ENCODE peak calls at places on chromosomes 6 and 20, in seven cellular contexts. One of them, this sample, is unnamed.

GRCh38 chr20:16556299-16556698 is 16.9 kb downstream of the KIF16B start:
- DNase-seq in H9: no peak
- DNase-seq in IMR-90: peak; percentile 75
- DNase-seq in trophoblast cell: peak; percentile 15
- DNase-seq in mesenchymal stem cell: peak; percentile 92
- DNase-seq in neuronal stem cell: no peak
- DNase-seq in mesendoderm: no peak
- DNase-seq in this sample: no peak

GRCh38 chr20:45545754-45546453 is 1.3 kb downstream of the EPPIN start:
- DNase-seq in neuronal stem cell: peak; percentile 29
- DNase-seq in IMR-90: peak; percentile 37
- DNase-seq in H9: peak; percentile 35
- DNase-seq in trophoblast cell: no peak
- DNase-seq in mesendoderm: peak; percentile 83
- DNase-seq in mesenchymal stem cell: peak; percentile 23
- DNase-seq in this sample: peak; percentile 47

GRCh38 chr6:169843991-169844390 is 92.6 kb downstream of the ERMARD start:
- DNase-seq in trophoblast cell: no peak
- DNase-seq in H9: peak; percentile 5
- DNase-seq in neuronal stem cell: no peak
- DNase-seq in IMR-90: no peak
- DNase-seq in mesendoderm: no peak
- DNase-seq in mesenchymal stem cell: no peak
- DNase-seq in this sample: no peak

GRCh38 chr6:154302111-154302752 is 54.4 kb downstream of the IPCEF1 start:
- DNase-seq in mesendoderm: no peak
- DNase-seq in IMR-90: peak; percentile 95
- DNase-seq in neuronal stem cell: no peak
- DNase-seq in mesenchymal stem cell: peak; percentile 89
- DNase-seq in trophoblast cell: peak; percentile 15
- DNase-seq in H9: no peak
- DNase-seq in this sample: no peak

GRCh38 chr20:34437330-34437986 is 74.4 kb downstream of the ITCH start:
- DNase-seq in mesendoderm: no peak
- DNase-seq in neuronal stem cell: no peak
- DNase-seq in H9: no peak
- DNase-seq in IMR-90: peak; percentile 74
- DNase-seq in mesenchymal stem cell: peak; percentile 82
- DNase-seq in trophoblast cell: no peak
- DNase-seq in this sample: no peak

GRCh38 chr6:160248538-160248937 is 10.1 kb downstream of the SLC22A2 start:
- DNase-seq in IMR-90: no peak
- DNase-seq in mesendoderm: no peak
- DNase-seq in trophoblast cell: no peak
- DNase-seq in neuronal stem cell: no peak
- DNase-seq in mesenchymal stem cell: peak; percentile 1
- DNase-seq in H9: no peak
- DNase-seq in this sample: no peak

GRCh38 chr6:113636357-113636824 is 220.8 kb upstream of the MARCKS start:
- DNase-seq in mesendoderm: peak; percentile 73
- DNase-seq in trophoblast cell: peak; percentile 50
- DNase-seq in H9: no peak
- DNase-seq in neuronal stem cell: no peak
- DNase-seq in IMR-90: peak; percentile 78
- DNase-seq in mesenchymal stem cell: peak; percentile 68
- DNase-seq in this sample: no peak

GRCh38 chr6:1313755-1314503 is 2.0 kb downstream of the FOXQ1 start:
- DNase-seq in mesendoderm: peak; percentile 51
- DNase-seq in IMR-90: no peak
- DNase-seq in H9: peak; percentile 67
- DNase-seq in neuronal stem cell: no peak
- DNase-seq in mesenchymal stem cell: no peak
- DNase-seq in trophoblast cell: peak; percentile 30
- DNase-seq in this sample: peak; percentile 80

GRCh38 chr20:34637245-34638185 is 39.4 kb downstream of the PIGU start:
- DNase-seq in H9: no peak
- DNase-seq in trophoblast cell: no peak
- DNase-seq in IMR-90: peak; percentile 80
- DNase-seq in mesenchymal stem cell: peak; percentile 90
- DNase-seq in neuronal stem cell: no peak
- DNase-seq in mesendoderm: no peak
- DNase-seq in this sample: no peak

GRCh38 chr20:824916-825315 is 8.6 kb upstream of the FAM110A start:
- DNase-seq in neuronal stem cell: no peak
- DNase-seq in mesendoderm: no peak
- DNase-seq in IMR-90: no peak
- DNase-seq in mesenchymal stem cell: no peak
- DNase-seq in trophoblast cell: no peak
- DNase-seq in H9: no peak
- DNase-seq in this sample: no peak

GRCh38 chr20:23155141-23155590 is 69.0 kb upstream of the CD93 start:
- DNase-seq in H9: peak; percentile 18
- DNase-seq in IMR-90: no peak
- DNase-seq in mesendoderm: peak; percentile 48
- DNase-seq in neuronal stem cell: no peak
- DNase-seq in mesenchymal stem cell: no peak
- DNase-seq in trophoblast cell: no peak
- DNase-seq in this sample: peak; percentile 43

GRCh38 chr6:13407709-13408695 is 79.4 kb downstream of the GFOD1 start:
- DNase-seq in H9: no peak
- DNase-seq in trophoblast cell: no peak
- DNase-seq in mesenchymal stem cell: peak; percentile 79
- DNase-seq in neuronal stem cell: no peak
- DNase-seq in IMR-90: peak; percentile 87
- DNase-seq in mesendoderm: no peak
- DNase-seq in this sample: no peak

GRCh38 chr20:18176318-18176785 is 38.7 kb downstream of the KAT14 start:
- DNase-seq in trophoblast cell: no peak
- DNase-seq in IMR-90: no peak
- DNase-seq in mesenchymal stem cell: no peak
- DNase-seq in mesendoderm: peak; percentile 97
- DNase-seq in H9: peak; percentile 83
- DNase-seq in neuronal stem cell: no peak
- DNase-seq in this sample: peak; percentile 50

GRCh38 chr6:79705456-79705995 is 74.4 kb downstream of the SH3BGRL2 start:
- DNase-seq in mesendoderm: no peak
- DNase-seq in mesenchymal stem cell: no peak
- DNase-seq in H9: no peak
- DNase-seq in neuronal stem cell: no peak
- DNase-seq in trophoblast cell: no peak
- DNase-seq in IMR-90: no peak
- DNase-seq in this sample: no peak

GRCh38 chr6:149446791-149447376 is 37.9 kb downstream of the ZC3H12D start:
- DNase-seq in H9: no peak
- DNase-seq in trophoblast cell: no peak
- DNase-seq in mesenchymal stem cell: no peak
- DNase-seq in IMR-90: no peak
- DNase-seq in mesendoderm: peak; percentile 34
- DNase-seq in neuronal stem cell: no peak
- DNase-seq in this sample: no peak

GRCh38 chr6:149450679-149451360 is 34.0 kb downstream of the ZC3H12D start:
- DNase-seq in H9: no peak
- DNase-seq in neuronal stem cell: no peak
- DNase-seq in IMR-90: no peak
- DNase-seq in trophoblast cell: no peak
- DNase-seq in mesendoderm: no peak
- DNase-seq in mesenchymal stem cell: no peak
- DNase-seq in this sample: no peak

GRCh38 chr6:149449831-149450678 is 34.8 kb downstream of the ZC3H12D start:
- DNase-seq in neuronal stem cell: no peak
- DNase-seq in IMR-90: no peak
- DNase-seq in mesendoderm: no peak
- DNase-seq in trophoblast cell: no peak
- DNase-seq in H9: no peak
- DNase-seq in mesenchymal stem cell: no peak
- DNase-seq in this sample: no peak

GRCh38 chr6:149451361-149452061 is 33.3 kb downstream of the ZC3H12D start:
- DNase-seq in mesenchymal stem cell: no peak
- DNase-seq in mesendoderm: no peak
- DNase-seq in H9: no peak
- DNase-seq in neuronal stem cell: no peak
- DNase-seq in trophoblast cell: no peak
- DNase-seq in IMR-90: no peak
- DNase-seq in this sample: no peak

DNA sequence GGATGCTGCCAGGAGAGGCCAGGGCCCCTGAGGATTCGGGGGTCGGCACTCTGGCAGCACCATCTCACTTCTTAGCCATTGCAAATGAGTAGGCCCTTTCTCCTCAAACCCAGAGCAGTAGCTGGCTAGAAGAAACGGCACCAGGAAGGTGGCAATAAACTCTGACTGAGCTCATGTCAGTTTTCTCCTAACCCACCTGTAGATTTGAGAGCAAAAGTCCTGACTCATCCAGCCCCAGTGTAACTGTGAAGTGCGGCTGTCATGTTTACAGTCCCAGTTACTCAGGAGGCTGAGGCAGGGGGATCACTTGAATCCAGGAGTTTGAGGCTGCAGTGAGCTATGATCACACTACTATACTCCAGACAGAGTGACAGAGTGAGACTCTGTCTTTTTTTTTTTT is 35.8 kb downstream of the ZC3H12D start:
- DNase-seq in H9: no peak
- DNase-seq in trophoblast cell: no peak
- DNase-seq in mesendoderm: no peak
- DNase-seq in IMR-90: no peak
- DNase-seq in neuronal stem cell: no peak
- DNase-seq in mesenchymal stem cell: no peak
- DNase-seq in this sample: no peak
- H2BK120ac ChIP-seq in H9: no peak overlapping the region
- H2BK120ac ChIP-seq in trophoblast cell: no peak overlapping the region
- H2BK120ac ChIP-seq in mesendoderm: no peak overlapping the region
- H2BK120ac ChIP-seq in IMR-90: no peak overlapping the region
- H2BK120ac ChIP-seq in neuronal stem cell: no peak overlapping the region
- H2BK120ac ChIP-seq in mesenchymal stem cell: no peak overlapping the region
- H2BK120ac ChIP-seq in this sample: no peak overlapping the region

GRCh38 chr20:10922521-10922920 is 248.7 kb upstream of the JAG1 start:
- DNase-seq in mesenchymal stem cell: no peak
- DNase-seq in IMR-90: peak; percentile 30
- DNase-seq in mesendoderm: no peak
- DNase-seq in neuronal stem cell: no peak
- DNase-seq in trophoblast cell: no peak
- DNase-seq in H9: no peak
- DNase-seq in this sample: no peak

GRCh38 chr20:10920396-10920795 is 246.6 kb upstream of the JAG1 start:
- DNase-seq in IMR-90: no peak
- DNase-seq in neuronal stem cell: no peak
- DNase-seq in trophoblast cell: no peak
- DNase-seq in mesenchymal stem cell: no peak
- DNase-seq in mesendoderm: no peak
- DNase-seq in H9: no peak
- DNase-seq in this sample: no peak

GRCh38 chr20:10921491-10922010 is 247.8 kb upstream of the JAG1 start:
- DNase-seq in mesenchymal stem cell: no peak
- DNase-seq in trophoblast cell: no peak
- DNase-seq in neuronal stem cell: no peak
- DNase-seq in H9: no peak
- DNase-seq in mesendoderm: no peak
- DNase-seq in IMR-90: no peak
- DNase-seq in this sample: no peak

GRCh38 chr20:10917826-10918225 is 244.0 kb upstream of the JAG1 start:
- DNase-seq in neuronal stem cell: no peak
- DNase-seq in mesenchymal stem cell: no peak
- DNase-seq in trophoblast cell: no peak
- DNase-seq in mesendoderm: no peak
- DNase-seq in IMR-90: no peak
- DNase-seq in H9: no peak
- DNase-seq in this sample: no peak

GRCh38 chr20:10919549-10920140 is 245.8 kb upstream of the JAG1 start:
- DNase-seq in neuronal stem cell: no peak
- DNase-seq in mesendoderm: no peak
- DNase-seq in trophoblast cell: no peak
- DNase-seq in H9: no peak
- DNase-seq in mesenchymal stem cell: no peak
- DNase-seq in IMR-90: peak; percentile 86
- DNase-seq in this sample: no peak
- H2BK120ac ChIP-seq in neuronal stem cell: no peak overlapping the region
- H2BK120ac ChIP-seq in mesendoderm: no peak overlapping the region
- H2BK120ac ChIP-seq in trophoblast cell: no peak overlapping the region
- H2BK120ac ChIP-seq in H9: no peak overlapping the region
- H2BK120ac ChIP-seq in mesenchymal stem cell: no peak overlapping the region
- H2BK120ac ChIP-seq in IMR-90: peak overlapping the region; percentile 93
- H2BK120ac ChIP-seq in this sample: no peak overlapping the region

DNA sequence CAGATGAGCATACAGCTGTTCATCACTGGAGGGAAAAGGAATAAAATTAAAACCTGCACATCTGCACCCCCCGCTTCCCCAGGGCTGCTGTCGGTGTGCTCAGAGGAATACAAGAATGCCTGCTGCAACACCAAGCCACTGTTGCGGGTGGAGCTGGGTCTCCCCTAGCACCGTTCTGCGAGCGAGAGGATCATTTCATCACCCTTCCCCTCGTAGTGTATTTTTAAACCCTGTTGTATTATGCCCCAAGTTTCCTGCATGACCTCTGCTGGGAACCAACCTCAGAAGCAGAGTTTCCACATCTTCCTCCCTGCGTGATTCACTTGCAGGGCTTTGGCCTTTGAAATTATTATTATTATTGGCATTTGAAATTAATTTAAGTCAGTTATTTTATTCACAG is 25.9 kb downstream of the INSM1 start:
- DNase-seq in neuronal stem cell: no peak
- DNase-seq in H9: no peak
- DNase-seq in mesenchymal stem cell: peak; percentile 29
- DNase-seq in trophoblast cell: no peak
- DNase-seq in mesendoderm: no peak
- DNase-seq in IMR-90: peak; percentile 31
- DNase-seq in this sample: no peak
- H2BK120ac ChIP-seq in neuronal stem cell: no peak overlapping the region
- H2BK120ac ChIP-seq in H9: no peak overlapping the region
- H2BK120ac ChIP-seq in mesenchymal stem cell: no peak overlapping the region
- H2BK120ac ChIP-seq in trophoblast cell: no peak overlapping the region
- H2BK120ac ChIP-seq in mesendoderm: no peak overlapping the region
- H2BK120ac ChIP-seq in IMR-90: peak overlapping the region; percentile 32
- H2BK120ac ChIP-seq in this sample: no peak overlapping the region

DNA sequence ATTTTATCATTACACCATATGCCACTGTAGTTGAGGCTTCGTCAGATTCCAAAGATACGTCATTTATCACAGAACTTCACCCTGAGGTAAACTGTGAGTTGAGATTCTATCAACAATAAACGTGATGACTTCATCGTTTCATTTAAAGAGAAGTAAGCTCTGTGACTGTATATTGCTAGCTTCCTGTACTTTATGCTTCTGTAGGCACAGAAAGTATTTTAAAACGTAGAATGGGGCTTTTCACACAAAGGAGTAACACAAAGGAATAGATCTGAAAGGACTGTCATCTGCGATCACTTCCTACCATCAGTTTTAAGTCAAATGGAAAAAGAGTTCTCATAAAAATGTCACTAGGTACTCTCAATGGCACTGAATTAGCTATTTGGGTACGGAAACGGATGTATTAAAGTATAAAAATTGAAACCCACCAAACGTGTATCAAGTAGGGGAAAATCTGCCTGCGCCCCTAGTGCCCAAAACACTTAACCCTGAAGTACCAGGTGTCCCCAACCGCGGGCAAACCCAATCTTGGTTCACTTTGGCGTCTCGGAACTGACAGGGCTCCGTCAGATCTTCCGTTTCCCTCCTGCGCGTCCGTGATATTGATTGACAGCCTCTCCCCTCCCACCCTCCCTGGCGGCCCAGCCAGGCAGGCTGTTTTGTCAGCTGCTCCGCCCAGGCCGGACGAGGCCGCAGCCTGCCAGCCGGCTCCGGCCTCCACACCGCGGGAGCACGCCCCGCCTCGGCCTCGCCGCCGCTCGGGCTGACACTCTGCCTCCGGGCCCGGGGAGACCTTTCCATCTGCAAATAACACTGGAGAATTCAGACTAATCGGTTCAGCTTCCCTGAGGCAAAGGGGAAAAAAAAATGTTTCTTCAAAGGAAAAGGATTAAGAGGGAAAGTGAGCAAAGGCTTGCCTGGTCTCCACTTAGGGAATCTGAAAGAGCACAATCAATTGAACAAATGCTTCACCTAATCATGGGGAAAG is 234.7 kb upstream of the MCHR2 start:
- DNase-seq in H9: peak; percentile 93
- DNase-seq in mesenchymal stem cell: peak; percentile 66
- DNase-seq in IMR-90: peak; percentile 71
- DNase-seq in trophoblast cell: peak; percentile 70
- DNase-seq in neuronal stem cell: peak; percentile 74
- DNase-seq in mesendoderm: peak; percentile 93
- DNase-seq in this sample: peak; percentile 46
- H2BK120ac ChIP-seq in H9: no peak overlapping the region
- H2BK120ac ChIP-seq in mesenchymal stem cell: peak overlapping the region; percentile 2
- H2BK120ac ChIP-seq in IMR-90: peak overlapping the region; percentile 93
- H2BK120ac ChIP-seq in trophoblast cell: peak overlapping the region; percentile 68
- H2BK120ac ChIP-seq in neuronal stem cell: no peak overlapping the region
- H2BK120ac ChIP-seq in mesendoderm: no peak overlapping the region
- H2BK120ac ChIP-seq in this sample: no peak overlapping the region